ENCODE peak calls at places on chromosomes 7 and 10, in four cellular contexts. G is cardiac fibroblast, M is NCI-H1105, S is astrocyte. H is an unnamed sample.

GRCh38 chr7:129480674-129481363 is 21.5 kb upstream of the SMKR1 start:
- DNase-seq in S (no peak), G (no peak), M (no peak), H (no peak)

GRCh38 chr10:73827346-73828089 is 16.1 kb upstream of the NDST2 start:
- DNase-seq in M (no peak), G (peak; percentile 58), S (no peak), H (no peak)

GRCh38 chr10:3103646-3104045 is 36.3 kb downstream of the PFKP start:
- DNase-seq in M (no peak), S (no peak), G (no peak), H (no peak)

GRCh38 chr10:63236113-63236935 is 103.2 kb downstream of the NRBF2 start:
- DNase-seq in S (peak; percentile 93), G (peak; percentile 92), M (no peak), H (no peak)

GRCh38 chr7:1740214-1740613 is 70.1 kb downstream of the ELFN1 start:
- DNase-seq in M (no peak), S (no peak), G (no peak), H (no peak)

GRCh38 chr10:101227765-101228681 is 1.2 kb downstream of the LBX1 start:
- DNase-seq in S (no peak), M (no peak), G (no peak), H (no peak)

GRCh38 chr10:63866075-63866746 is 345.0 kb downstream of the REEP3 start:
- DNase-seq in G (peak; percentile 70), S (peak; percentile 22), M (peak; percentile 36), H (no peak)

GRCh38 chr10:15254808-15255655 is 86.5 kb upstream of the NMT2 start:
- DNase-seq in M (no peak), G (no peak), S (no peak), H (no peak)

GRCh38 chr7:128809363-128809762 is 17.6 kb downstream of the CCDC136 start:
- DNase-seq in M (no peak), G (no peak), S (no peak), H (no peak)

GRCh38 chr7:129571201-129571600 is 40.3 kb upstream of the NRF1 start:
- DNase-seq in M (no peak), S (no peak), G (no peak), H (no peak)

GRCh38 chr7:128410092-128410665 is 397 bp upstream of the IMPDH1 start:
- DNase-seq in S (peak; percentile 80), G (peak; percentile 71), M (peak; percentile 18), H (no peak)

GRCh38 chr10:74799840-74800239 is 26.6 kb upstream of the KAT6B start:
- DNase-seq in G (peak; percentile 98), S (peak; percentile 93), M (no peak), H (no peak)

GRCh38 chr7:97973206-97973658 is 16.8 kb downstream of the OCM2 start:
- DNase-seq in M (peak; percentile 55), S (no peak), G (no peak), H (peak; percentile 67)

GRCh38 chr7:151825711-151826110 is 51.2 kb downstream of the PRKAG2 start:
- DNase-seq in S (no peak), G (no peak), M (no peak), H (peak; percentile 60)

GRCh38 chr7:99040104-99040958 is 103.6 kb downstream of the SMURF1 start:
- DNase-seq in G (peak; percentile 93), M (peak; percentile 73), S (peak; percentile 62), H (peak; percentile 14)

GRCh38 chr10:154348-154747 is 19.1 kb downstream of the ZMYND11 start:
- DNase-seq in S (peak; percentile 47), G (peak; percentile 72), M (no peak), H (no peak)

GRCh38 chr10:552679-553078 is 136.8 kb downstream of the DIP2C start:
- DNase-seq in G (no peak), M (no peak), S (no peak), H (no peak)

GRCh38 chr10:112332509-112333228 is 41.2 kb upstream of the ACSL5 start:
- DNase-seq in G (no peak), S (no peak), M (peak; percentile 16), H (no peak)

GRCh38 chr7:3518546-3518945 is 217.5 kb downstream of the SDK1 start:
- DNase-seq in M (no peak), G (peak; percentile 53), S (no peak), H (no peak)

GRCh38 chr7:85010306-85010705 is 176.6 kb downstream of the SEMA3D start:
- DNase-seq in G (no peak), S (no peak), M (no peak), H (no peak)

GRCh38 chr10:31749981-31750850 is 178.4 kb downstream of the ARHGAP12 start:
- DNase-seq in M (peak; percentile 90), S (peak; percentile 37), G (peak; percentile 29), H (peak; percentile 54)

GRCh38 chr7:117155694-117156093 is 167.2 kb downstream of the WNT2 start:
- DNase-seq in S (no peak), G (no peak), M (no peak), H (no peak)

GRCh38 chr10:21494221-21495001 is 31.1 kb downstream of the SKIDA1 start:
- DNase-seq in M (no peak), G (peak; percentile 39), S (no peak), H (no peak)

GRCh38 chr7:67493386-67493785 is 496.8 kb downstream of the TYW1 start:
- DNase-seq in G (no peak), M (no peak), S (no peak), H (no peak)

GRCh38 chr10:50392426-50392825 is 141.1 kb upstream of the ASAH2 start:
- DNase-seq in S (no peak), G (no peak), M (no peak), H (no peak)